ENCODE peak calls at places on chromosomes 3 and 15, in nine cellular contexts. E is AG04450, M is breast epithelium, O is neural progenitor cell, U is Panc1, G is ovary, F is upper lobe of left lung, A is mammary epithelial cell, P is hepatocyte. B is an unnamed sample. For H3K9me3, the result is how much of the 10 kb centered on the place peaks cover.

GRCh38 chr15:92949604-92950249 is 49.6 kb downstream of the CHD2 start:
- DNase-seq in M (no peak), A (peak), E (no peak), G (no peak), U (no peak), F (no peak), P (peak), O (peak), B (no peak)

GRCh38 chr3:44099566-44100297 is 142.0 kb upstream of the TOPAZ1 start:
- DNase-seq in P (peak), E (no peak), O (no peak), M (no peak), G (no peak), A (no peak), U (no peak), F (no peak), B (no peak)

GRCh38 chr15:101551696-101552591 is 62.4 kb upstream of the PCSK6 start:
- DNase-seq in M (no peak), A (no peak), E (no peak), O (no peak), U (no peak), G (no peak), F (peak), P (no peak), B (no peak)

GRCh38 chr3:77746892-77747291 is 707.0 kb downstream of the ROBO2 start:
- DNase-seq in P (no peak), F (no peak), A (no peak), G (no peak), O (no peak), U (no peak), E (no peak), M (no peak), B (no peak)

GRCh38 chr3:193240850-193241706 is at the start of gene PLAAT1:
- DNase-seq in A (peak), G (peak), M (no peak), O (peak), E (no peak), F (peak), U (no peak), P (peak), B (peak)

GRCh38 chr3:42412526-42413155 is 2.2 kb upstream of the LYZL4 start:
- DNase-seq in G (no peak), F (no peak), U (no peak), O (no peak), A (no peak), E (no peak), M (no peak), P (no peak), B (peak)

GRCh38 chr15:62365795-62366442 is 200.8 kb upstream of the C2CD4B start:
- DNase-seq in A (peak), M (no peak), O (no peak), F (no peak), U (no peak), E (no peak), G (no peak), P (peak), B (no peak)

GRCh38 chr3:42159706-42160472 is 68.7 kb downstream of the TRAK1 start:
- DNase-seq in P (peak), O (peak), E (no peak), G (no peak), M (peak), F (peak), U (no peak), A (peak), B (peak)

GRCh38 chr3:107412376-107412775 is 35.1 kb downstream of the CCDC54 start:
- DNase-seq in F (no peak), A (peak), G (no peak), E (no peak), M (no peak), P (no peak), O (no peak), U (no peak), B (no peak)

GRCh38 chr3:193732391-193732790 is 139.4 kb downstream of the OPA1 start:
- DNase-seq in F (no peak), U (no peak), E (peak), O (no peak), P (peak), M (no peak), A (peak), G (no peak), B (no peak)

GRCh38 chr15:33343275-33343674 is 32.5 kb downstream of the RYR3 start:
- DNase-seq in A (no peak), G (no peak), M (no peak), P (no peak), U (no peak), F (no peak), E (no peak), O (no peak), B (no peak)

GRCh38 chr3:32990116-32990515 is 38.7 kb downstream of the CCR4 start:
- DNase-seq in P (no peak), F (no peak), G (no peak), U (no peak), O (no peak), M (no peak), E (no peak), A (peak), B (no peak)
- TF ChIP-seq CTCF in P (no peak), F (no peak), G (no peak), U (no peak), O (no peak), M (no peak), E (no peak), A (no peak), B (no peak)

DNA sequence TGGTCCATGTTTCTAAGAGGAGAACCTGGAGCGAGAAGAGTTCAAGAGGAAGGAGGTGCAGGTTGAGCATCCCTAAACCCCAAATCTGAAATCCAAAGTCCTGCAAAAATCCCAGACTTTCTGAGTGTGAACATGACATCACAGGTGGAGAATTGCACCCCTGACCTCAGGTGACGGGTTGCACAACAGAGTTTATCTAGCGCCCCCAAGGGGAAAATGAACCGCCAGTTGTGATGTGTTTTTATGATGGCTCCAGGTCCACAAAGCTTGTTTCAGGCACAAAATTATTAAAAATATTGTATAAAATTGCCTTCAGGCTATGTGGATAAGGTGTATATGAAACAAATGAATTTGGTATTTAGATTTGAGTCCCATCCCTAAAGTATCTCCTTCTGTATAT is 420.0 kb downstream of the GABRB3 start:
- DNase-seq in O (no peak), A (no peak), G (no peak), M (no peak), P (no peak), U (no peak), F (no peak), E (no peak), B (no peak)
- H3K9me3 ChIP-seq in O (under half), A (under half), G (under half), M (under half), P (under half), U (under half), F (under half), E (under half), B (under half)

GRCh38 chr15:57251941-57252340 is 124.4 kb upstream of the CGNL1 start:
- DNase-seq in O (no peak), U (no peak), G (no peak), A (no peak), F (no peak), E (no peak), M (no peak), P (no peak), B (no peak)

GRCh38 chr15:57253082-57253481 is 123.2 kb upstream of the CGNL1 start:
- DNase-seq in M (no peak), P (no peak), A (no peak), F (no peak), O (no peak), G (no peak), U (no peak), E (no peak), B (no peak)

GRCh38 chr15:57248074-57248473 is 128.2 kb upstream of the CGNL1 start:
- DNase-seq in P (no peak), M (no peak), G (no peak), U (no peak), A (no peak), F (no peak), O (no peak), E (no peak), B (no peak)

GRCh38 chr15:57255751-57256150 is 120.6 kb upstream of the CGNL1 start:
- DNase-seq in U (no peak), F (no peak), A (no peak), P (no peak), M (no peak), G (no peak), E (no peak), O (no peak), B (no peak)

GRCh38 chr15:57251308-57251707 is 125.0 kb upstream of the CGNL1 start:
- DNase-seq in M (no peak), F (no peak), E (no peak), U (no peak), P (no peak), O (no peak), A (no peak), G (no peak), B (no peak)
- H3K27ac ChIP-seq in M (no peak), F (no peak), E (peak), U (no peak), P (no peak), O (no peak), A (no peak), G (no peak), B (no peak)

DNA sequence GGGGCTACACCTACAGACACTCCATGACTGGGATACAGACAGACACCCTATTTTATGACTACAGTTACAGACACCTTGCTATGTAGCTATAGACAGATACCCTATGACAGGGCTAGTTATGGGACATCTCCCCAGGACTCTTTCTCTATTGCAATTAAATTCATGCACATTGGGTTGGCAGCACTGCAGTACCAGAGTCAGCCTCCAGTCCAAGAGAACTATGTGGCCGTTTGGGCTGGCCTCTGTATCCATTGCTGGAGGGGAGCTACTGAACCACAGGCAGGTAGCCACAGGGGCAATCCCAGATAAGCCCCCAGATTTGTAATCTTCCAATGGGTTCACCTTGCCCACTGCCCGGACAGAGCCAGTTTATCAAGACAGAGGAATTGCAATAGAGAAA is 108.4 kb upstream of the SPATA16 start:
- DNase-seq in F (no peak), U (no peak), O (no peak), M (no peak), A (no peak), P (no peak), E (no peak), G (no peak), B (no peak)
- TF ChIP-seq CTCF in F (no peak), U (no peak), O (no peak), M (no peak), A (no peak), P (no peak), E (no peak), G (no peak), B (no peak)

DNA sequence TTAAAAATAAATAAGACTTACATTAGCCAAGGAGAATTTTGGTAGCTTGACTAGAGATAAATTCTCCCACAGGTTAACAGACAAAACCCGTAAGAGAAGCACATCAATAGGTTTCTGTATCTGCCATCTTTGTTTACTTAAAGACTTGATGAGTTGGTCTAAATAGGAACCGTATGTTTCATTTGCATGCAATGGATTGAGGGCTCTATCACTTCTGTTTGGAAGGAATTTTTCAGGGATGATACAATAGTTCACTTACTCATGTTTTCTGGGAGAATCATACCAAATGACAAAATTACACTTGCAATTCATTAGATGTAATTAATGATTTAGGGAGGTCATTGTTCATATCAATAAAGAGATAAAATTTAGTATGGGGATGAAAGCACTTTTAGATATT is 631.5 kb upstream of the NR2F2 start:
- DNase-seq in E (no peak), A (no peak), G (no peak), U (no peak), O (no peak), P (no peak), M (no peak), F (no peak), B (no peak)
- H3K9me3 ChIP-seq in E (under half), A (under half), G (under half), U (under half), O (under half), P (under half), M (half or more), F (under half), B (under half)

GRCh38 chr3:183816681-183817080 is 8.7 kb downstream of the MAP6D1 start:
- DNase-seq in G (no peak), A (no peak), O (no peak), E (no peak), M (no peak), U (no peak), F (no peak), P (no peak), B (no peak)

GRCh38 chr3:183812746-183813445 is 12.5 kb downstream of the MAP6D1 start:
- DNase-seq in G (no peak), P (no peak), F (no peak), M (no peak), A (no peak), U (no peak), E (no peak), O (no peak), B (no peak)

GRCh38 chr3:183815565-183815943 is 9.8 kb downstream of the MAP6D1 start:
- DNase-seq in E (no peak), M (no peak), U (no peak), G (no peak), P (no peak), A (no peak), O (no peak), F (no peak), B (no peak)

GRCh38 chr3:183815951-183816475 is 9.4 kb downstream of the MAP6D1 start:
- DNase-seq in A (no peak), M (no peak), F (no peak), E (no peak), U (no peak), G (no peak), P (no peak), O (no peak), B (no peak)

GRCh38 chr3:183814240-183814639 is 11.1 kb downstream of the MAP6D1 start:
- DNase-seq in U (no peak), F (no peak), A (no peak), P (no peak), O (no peak), M (no peak), G (no peak), E (no peak), B (no peak)
- H3K27ac ChIP-seq in U (no peak), F (no peak), A (no peak), P (no peak), O (no peak), M (no peak), G (no peak), E (no peak), B (no peak)